ENCODE peak calls at places on chromosomes 3 and 15, in four cellular contexts. One of them, this sample, is unnamed.

GRCh38 chr3:155979746-155980145 is 109.3 kb downstream of the GMPS start:
- DNase-seq in PC-3: no peak
- DNase-seq in GM12878: no peak
- DNase-seq in HepG2: no peak
- DNase-seq in this sample: no peak

GRCh38 chr3:25556504-25556903 is 108.2 kb downstream of the TOP2B start:
- DNase-seq in PC-3: no peak
- DNase-seq in GM12878: no peak
- DNase-seq in HepG2: no peak
- DNase-seq in this sample: no peak

GRCh38 chr3:127103116-127103515 is 89.8 kb upstream of the PRR23E start:
- DNase-seq in PC-3: no peak
- DNase-seq in GM12878: no peak
- DNase-seq in HepG2: no peak
- DNase-seq in this sample: no peak

GRCh38 chr3:106172780-106173179 is 304.0 kb upstream of the CBLB start:
- DNase-seq in PC-3: no peak
- DNase-seq in GM12878: peak
- DNase-seq in HepG2: no peak
- DNase-seq in this sample: no peak

GRCh38 chr15:58522865-58523264 is 91.1 kb downstream of the LIPC start:
- DNase-seq in PC-3: no peak
- DNase-seq in GM12878: no peak
- DNase-seq in HepG2: no peak
- DNase-seq in this sample: no peak

GRCh38 chr3:196096382-196096953 is 14.6 kb upstream of the TFRC start:
- DNase-seq in PC-3: no peak
- DNase-seq in GM12878: peak
- DNase-seq in HepG2: no peak
- DNase-seq in this sample: no peak

GRCh38 chr3:74643636-74644035 is 29.2 kb upstream of the CNTN3 start:
- DNase-seq in PC-3: no peak
- DNase-seq in GM12878: no peak
- DNase-seq in HepG2: no peak
- DNase-seq in this sample: no peak

GRCh38 chr3:143344516-143345165 is 225.1 kb downstream of the CHST2 start:
- DNase-seq in PC-3: no peak
- DNase-seq in GM12878: no peak
- DNase-seq in HepG2: no peak
- DNase-seq in this sample: no peak

GRCh38 chr3:59425371-59425770 is 375.5 kb upstream of the CFAP20DC start:
- DNase-seq in PC-3: peak
- DNase-seq in GM12878: no peak
- DNase-seq in HepG2: peak
- DNase-seq in this sample: no peak

GRCh38 chr3:168862466-168862865 is 766.7 kb upstream of the GOLIM4 start:
- DNase-seq in PC-3: no peak
- DNase-seq in GM12878: no peak
- DNase-seq in HepG2: no peak
- DNase-seq in this sample: no peak

GRCh38 chr3:11386413-11387155 is 114.4 kb downstream of the ATG7 start:
- DNase-seq in PC-3: peak
- DNase-seq in GM12878: no peak
- DNase-seq in HepG2: no peak
- DNase-seq in this sample: no peak

GRCh38 chr3:112046599-112046998 is 12.1 kb downstream of the TMPRSS7 start:
- DNase-seq in PC-3: peak
- DNase-seq in GM12878: no peak
- DNase-seq in HepG2: no peak
- DNase-seq in this sample: no peak

GRCh38 chr15:99014803-99015676 is 7.4 kb upstream of the PGPEP1L start:
- DNase-seq in PC-3: peak
- DNase-seq in GM12878: no peak
- DNase-seq in HepG2: peak
- DNase-seq in this sample: peak

GRCh38 chr3:18862077-18862476 is 286.2 kb upstream of the KCNH8 start:
- DNase-seq in PC-3: no peak
- DNase-seq in GM12878: no peak
- DNase-seq in HepG2: no peak
- DNase-seq in this sample: no peak

GRCh38 chr3:39130026-39130425 is 22.5 kb downstream of the TTC21A start:
- DNase-seq in PC-3: no peak
- DNase-seq in GM12878: no peak
- DNase-seq in HepG2: no peak
- DNase-seq in this sample: no peak

GRCh38 chr3:141875893-141876380 is 506 bp upstream of the ATP1B3 start:
- DNase-seq in PC-3: no peak
- DNase-seq in GM12878: no peak
- DNase-seq in HepG2: no peak
- DNase-seq in this sample: no peak

GRCh38 chr3:96970211-96970610 is 155.8 kb downstream of the EPHA6 start:
- DNase-seq in PC-3: peak
- DNase-seq in GM12878: no peak
- DNase-seq in HepG2: no peak
- DNase-seq in this sample: no peak

GRCh38 chr3:144033235-144033579 is 61.6 kb downstream of the DIPK2A start:
- DNase-seq in PC-3: no peak
- DNase-seq in GM12878: no peak
- DNase-seq in HepG2: no peak
- DNase-seq in this sample: no peak

GRCh38 chr3:134004841-134005240 is 24.9 kb downstream of the SLCO2A1 start:
- DNase-seq in PC-3: no peak
- DNase-seq in GM12878: no peak
- DNase-seq in HepG2: no peak
- DNase-seq in this sample: no peak

GRCh38 chr3:175956964-175957363 is 1097.8 kb downstream of the NAALADL2 start:
- DNase-seq in PC-3: peak
- DNase-seq in GM12878: no peak
- DNase-seq in HepG2: no peak
- DNase-seq in this sample: peak

GRCh38 chr15:25504307-25504706 is 65.5 kb upstream of the UBE3A start:
- DNase-seq in PC-3: peak
- DNase-seq in GM12878: no peak
- DNase-seq in HepG2: no peak
- DNase-seq in this sample: no peak

GRCh38 chr3:158152186-158152585 is 42.3 kb downstream of the RSRC1 start:
- DNase-seq in PC-3: peak
- DNase-seq in GM12878: no peak
- DNase-seq in HepG2: no peak
- DNase-seq in this sample: no peak

GRCh38 chr3:64867204-64867603 is 179.4 kb upstream of the ADAMTS9 start:
- DNase-seq in PC-3: no peak
- DNase-seq in GM12878: no peak
- DNase-seq in HepG2: no peak
- DNase-seq in this sample: no peak

GRCh38 chr15:78133801-78134200 is 2.6 kb upstream of the CIB2 start:
- DNase-seq in PC-3: peak
- DNase-seq in GM12878: no peak
- DNase-seq in HepG2: no peak
- DNase-seq in this sample: peak

GRCh38 chr15:37679627-37680026 is 254.8 kb upstream of the TMCO5A start:
- DNase-seq in PC-3: no peak
- DNase-seq in GM12878: no peak
- DNase-seq in HepG2: no peak
- DNase-seq in this sample: no peak

GRCh38 chr15:74036271-74037170 is 42.0 kb downstream of the PML start:
- DNase-seq in PC-3: peak
- DNase-seq in GM12878: no peak
- DNase-seq in HepG2: peak
- DNase-seq in this sample: no peak

GRCh38 chr3:123026551-123027291 is 842 bp downstream of the SEMA5B start:
- DNase-seq in PC-3: no peak
- DNase-seq in GM12878: no peak
- DNase-seq in HepG2: no peak
- DNase-seq in this sample: peak
- TF ChIP-seq EZH2 in PC-3: peak
- TF ChIP-seq EZH2 in GM12878: peak
- TF ChIP-seq EZH2 in HepG2: peak
- TF ChIP-seq EZH2 in this sample: peak

DNA sequence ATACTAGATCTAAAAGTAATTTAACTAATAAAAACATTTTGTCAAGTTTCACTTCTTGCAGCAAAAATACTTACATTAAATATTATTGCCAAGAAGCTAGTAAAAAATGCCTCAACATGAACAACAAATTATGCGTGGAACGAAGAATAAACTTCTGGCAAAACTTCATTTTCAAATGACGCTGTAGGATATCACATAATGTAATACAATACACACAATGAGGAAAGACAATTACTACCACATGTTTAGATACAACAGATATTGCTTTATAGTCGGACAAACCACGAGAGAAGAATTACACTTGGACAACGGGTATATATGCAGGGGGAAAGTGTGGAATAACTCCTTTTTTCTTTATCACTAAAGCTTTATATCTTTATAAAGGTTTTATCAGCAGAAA is 21.6 kb downstream of the P3H2 start:
- DNase-seq in PC-3: no peak
- DNase-seq in GM12878: no peak
- DNase-seq in HepG2: no peak
- DNase-seq in this sample: no peak
- H3K4me3 ChIP-seq in PC-3: no peak
- H3K4me3 ChIP-seq in GM12878: no peak
- H3K4me3 ChIP-seq in HepG2: no peak
- H3K4me3 ChIP-seq in this sample: no peak

GRCh38 chr3:16877527-16877926 is 7.2 kb upstream of the PLCL2 start:
- DNase-seq in PC-3: no peak
- DNase-seq in GM12878: no peak
- DNase-seq in HepG2: no peak
- DNase-seq in this sample: no peak
- TF ChIP-seq EZH2 in PC-3: no peak
- TF ChIP-seq EZH2 in GM12878: no peak
- TF ChIP-seq EZH2 in HepG2: no peak
- TF ChIP-seq EZH2 in this sample: no peak

GRCh38 chr3:188433526-188433855 is 279.5 kb downstream of the LPP start:
- DNase-seq in PC-3: no peak
- DNase-seq in GM12878: no peak
- DNase-seq in HepG2: no peak
- DNase-seq in this sample: no peak

GRCh38 chr3:188431553-188431952 is 277.6 kb downstream of the LPP start:
- DNase-seq in PC-3: peak
- DNase-seq in GM12878: no peak
- DNase-seq in HepG2: no peak
- DNase-seq in this sample: peak

GRCh38 chr3:188431040-188431439 is 277.1 kb downstream of the LPP start:
- DNase-seq in PC-3: no peak
- DNase-seq in GM12878: no peak
- DNase-seq in HepG2: no peak
- DNase-seq in this sample: no peak

GRCh38 chr3:188434594-188434993 is 280.6 kb downstream of the LPP start:
- DNase-seq in PC-3: no peak
- DNase-seq in GM12878: no peak
- DNase-seq in HepG2: no peak
- DNase-seq in this sample: no peak

DNA sequence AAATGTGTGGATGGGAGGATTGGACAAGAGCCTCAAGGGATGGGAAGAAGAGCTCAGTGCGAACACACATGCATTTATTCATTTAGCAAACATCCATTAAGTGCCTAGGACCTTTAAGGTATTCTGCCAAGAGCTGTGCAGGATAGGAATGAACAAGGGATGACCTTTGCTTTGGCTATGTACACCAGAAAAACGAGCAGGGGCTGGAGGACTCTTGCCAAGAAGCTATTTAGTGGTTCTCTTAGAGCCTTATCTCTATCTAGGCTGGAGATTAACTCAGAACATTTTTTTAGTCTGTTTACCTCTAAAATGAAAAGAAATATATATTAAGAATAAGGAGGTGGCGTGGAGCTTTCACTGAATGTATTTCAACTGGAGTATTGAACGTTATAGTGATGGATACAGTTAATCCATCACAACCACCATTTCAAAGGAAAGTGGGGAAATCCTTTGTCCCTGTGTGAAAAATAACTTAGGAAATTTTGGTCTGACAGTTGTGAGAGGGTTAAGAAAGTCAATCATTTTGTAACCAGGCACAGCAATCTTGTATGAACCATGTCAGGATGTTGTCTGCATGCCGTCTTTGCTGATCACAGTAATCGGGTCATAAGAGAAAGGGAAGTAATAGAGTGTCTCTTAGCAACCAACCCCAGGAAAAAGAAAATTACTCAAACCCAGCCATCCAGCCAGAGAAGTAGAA is 279.0 kb downstream of the LPP start:
- DNase-seq in PC-3: peak
- DNase-seq in GM12878: no peak
- DNase-seq in HepG2: no peak
- DNase-seq in this sample: no peak
- H3K4me3 ChIP-seq in PC-3: no peak
- H3K4me3 ChIP-seq in GM12878: no peak
- H3K4me3 ChIP-seq in HepG2: no peak
- H3K4me3 ChIP-seq in this sample: no peak

DNA sequence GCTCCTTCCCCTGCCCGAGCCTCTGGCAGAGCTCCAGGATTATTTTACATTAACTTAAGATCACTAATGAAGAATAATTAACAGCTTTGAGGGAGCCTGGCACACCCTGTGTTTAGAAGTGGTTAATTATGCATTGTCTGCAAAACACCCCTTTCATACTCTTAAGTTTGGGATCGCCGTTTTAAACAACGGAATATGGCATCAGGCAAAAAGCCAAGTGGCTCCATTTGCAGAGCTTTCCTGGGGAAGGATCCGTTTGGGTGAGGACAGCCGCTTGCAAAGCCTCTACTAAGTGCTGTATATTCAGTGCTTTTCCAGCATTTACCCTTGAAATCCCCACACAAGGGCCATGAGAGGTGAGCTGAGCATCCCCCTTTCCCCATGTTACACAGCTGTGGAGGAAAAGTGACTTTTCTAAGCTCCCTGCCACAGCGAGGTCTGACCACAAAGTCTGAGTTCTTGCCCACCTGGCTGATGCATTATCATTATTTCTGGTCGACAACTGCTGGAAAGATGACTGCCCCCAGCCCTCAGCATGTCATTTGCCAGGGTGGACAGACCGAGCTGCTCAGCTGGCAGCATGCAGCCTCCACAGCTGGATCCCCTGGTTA is 33.8 kb downstream of the IQSEC1 start:
- DNase-seq in PC-3: no peak
- DNase-seq in GM12878: no peak
- DNase-seq in HepG2: no peak
- DNase-seq in this sample: no peak
- TF ChIP-seq EZH2 in PC-3: no peak
- TF ChIP-seq EZH2 in GM12878: no peak
- TF ChIP-seq EZH2 in HepG2: no peak
- TF ChIP-seq EZH2 in this sample: no peak

DNA sequence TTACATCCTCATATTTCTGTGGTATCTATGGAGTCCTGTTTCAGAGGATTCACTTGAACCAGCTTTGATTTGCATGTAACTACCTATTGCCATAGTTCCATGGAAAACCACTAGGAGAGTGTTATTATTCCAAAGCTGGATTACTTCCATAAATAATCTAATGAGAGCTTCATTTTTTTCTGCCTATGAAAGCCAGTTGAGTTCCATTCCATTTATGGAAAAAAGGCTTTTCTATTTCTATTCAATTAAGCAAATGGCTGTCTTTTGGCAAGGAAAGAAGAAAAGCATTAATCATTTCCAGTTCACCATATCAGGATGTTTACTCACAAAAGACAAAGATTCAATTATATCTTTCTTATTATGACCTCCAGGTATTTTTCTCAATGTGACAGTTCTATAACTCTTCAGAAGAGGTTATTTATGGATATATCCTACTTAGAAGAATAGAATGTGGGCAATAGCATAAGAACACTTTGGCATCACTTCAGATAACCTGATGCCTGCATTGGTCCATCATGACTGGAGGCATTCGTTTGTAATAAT is 259.9 kb upstream of the ZPLD1 start:
- DNase-seq in PC-3: peak
- DNase-seq in GM12878: no peak
- DNase-seq in HepG2: no peak
- DNase-seq in this sample: no peak
- H3K4me3 ChIP-seq in PC-3: peak
- H3K4me3 ChIP-seq in GM12878: no peak
- H3K4me3 ChIP-seq in HepG2: no peak
- H3K4me3 ChIP-seq in this sample: no peak